ENCODE peak calls at places on chromosomes 1 and 21, in six cellular contexts. Y is tibial nerve, Z is thyroid gland, F is left ventricle myocardium inferior, S is SK-N-SH, J is H9. V is an unnamed sample.

GRCh38 chr1:156407344-156407743 is 38.3 kb downstream of the RHBG start:
- DNase-seq in Y (no peak), Z (no peak), F (no peak), S (peak; percentile 59), J (no peak), V (no peak)

GRCh38 chr21:17858764-17859163 is 39.6 kb upstream of the C21orf91 start:
- DNase-seq in Y (no peak), Z (no peak), F (no peak), S (no peak), J (no peak), V (no peak)

GRCh38 chr1:243596441-243597183 is 253.4 kb downstream of the AKT3 start:
- DNase-seq in Y (no peak), Z (no peak), F (no peak), S (no peak), J (no peak), V (no peak)

GRCh38 chr1:93435443-93435842 is 12.5 kb upstream of the FNBP1L start:
- DNase-seq in Y (no peak), Z (no peak), F (no peak), S (no peak), J (no peak), V (no peak)

GRCh38 chr1:75731881-75732280 is 7.4 kb downstream of the ACADM start:
- DNase-seq in Y (no peak), Z (no peak), F (no peak), S (no peak), J (no peak), V (no peak)

GRCh38 chr1:103525114-103525606 is 339 bp upstream of the RNPC3 start:
- DNase-seq in Y (no peak), Z (no peak), F (no peak), S (peak; percentile 58), J (peak; percentile 37), V (peak; percentile 82)

GRCh38 chr1:145961425-145962156 is 2.8 kb downstream of the ANKRD34A start:
- DNase-seq in Y (no peak), Z (peak; percentile 49), F (peak; percentile 42), S (peak; percentile 58), J (no peak), V (no peak)

GRCh38 chr1:36482724-36483388 is at the start of gene CSF3R:
- DNase-seq in Y (no peak), Z (no peak), F (peak; percentile 22), S (no peak), J (no peak), V (no peak)

GRCh38 chr21:26761174-26761915 is 83.9 kb downstream of the ADAMTS1 start:
- DNase-seq in Y (no peak), Z (no peak), F (no peak), S (no peak), J (no peak), V (no peak)

GRCh38 chr1:190416239-190416638 is 61.4 kb downstream of the BRINP3 start:
- DNase-seq in Y (no peak), Z (no peak), F (no peak), S (no peak), J (no peak), V (no peak)

GRCh38 chr1:39646232-39647081 is 7.0 kb upstream of the HEYL start:
- DNase-seq in Y (peak; percentile 65), Z (no peak), F (peak; percentile 94), S (peak; percentile 82), J (peak; percentile 77), V (peak; percentile 75)

GRCh38 chr1:209988706-209989105 is 50.7 kb downstream of the SYT14 start:
- DNase-seq in Y (no peak), Z (no peak), F (no peak), S (no peak), J (no peak), V (no peak)

GRCh38 chr1:171438441-171438840 is 46.9 kb upstream of the PRRC2C start:
- DNase-seq in Y (no peak), Z (peak; percentile 5), F (peak; percentile 46), S (no peak), J (no peak), V (peak; percentile 80)

GRCh38 chr1:85296980-85297379 is 20.5 kb upstream of the BCL10 start:
- DNase-seq in Y (no peak), Z (no peak), F (no peak), S (no peak), J (no peak), V (no peak)

GRCh38 chr1:6111571-6111970 is 65.9 kb downstream of the KCNAB2 start:
- DNase-seq in Y (no peak), Z (no peak), F (no peak), S (peak; percentile 94), J (no peak), V (no peak)

GRCh38 chr1:233904979-233905415 is 521 bp downstream of the SLC35F3 start:
- DNase-seq in Y (no peak), Z (peak; percentile 46), F (no peak), S (no peak), J (no peak), V (no peak)

GRCh38 chr1:153985984-153986761 is at the start of gene RAB13:
- DNase-seq in Y (peak; percentile 76), Z (peak; percentile 91), F (peak; percentile 86), S (peak; percentile 92), J (peak; percentile 93), V (peak; percentile 92)

GRCh38 chr1:50271968-50272578 is 151.2 kb downstream of the DMRTA2 start:
- DNase-seq in Y (no peak), Z (peak; percentile 48), F (peak; percentile 35), S (peak; percentile 65), J (peak; percentile 52), V (peak; percentile 52)

GRCh38 chr1:223211323-223211985 is 68.4 kb upstream of the TLR5 start:
- DNase-seq in Y (no peak), Z (no peak), F (no peak), S (no peak), J (no peak), V (no peak)

GRCh38 chr1:33346921-33347649 is 26.2 kb upstream of the A3GALT2 start:
- DNase-seq in Y (no peak), Z (peak; percentile 53), F (no peak), S (no peak), J (no peak), V (peak; percentile 79)

GRCh38 chr1:65167544-65167943 is 19.5 kb downstream of the AK4 start:
- DNase-seq in Y (no peak), Z (no peak), F (no peak), S (no peak), J (no peak), V (no peak)

GRCh38 chr1:181135462-181135781 is 46.9 kb downstream of the IER5 start:
- DNase-seq in Y (no peak), Z (no peak), F (no peak), S (peak; percentile 68), J (no peak), V (no peak)
- TF ChIP-seq CTCF in Y (no peak), Z (peak; percentile 6), F (peak; percentile 57), S (peak; percentile 39), J (peak; percentile 40), V (peak; percentile 40)

GRCh38 chr1:24311234-24311633 is 7.9 kb upstream of the GRHL3 start:
- DNase-seq in Y (no peak), Z (no peak), F (no peak), S (no peak), J (no peak), V (no peak)
- H3K4me1 ChIP-seq in Y (no peaks in the 10 kb centered on the region), Z (no peaks in the 10 kb centered on the region), F (no peaks in the 10 kb centered on the region), S (no peaks in the 10 kb centered on the region), J (peaks cover 17% of the 10 kb centered on the region), V (no peaks in the 10 kb centered on the region)

DNA sequence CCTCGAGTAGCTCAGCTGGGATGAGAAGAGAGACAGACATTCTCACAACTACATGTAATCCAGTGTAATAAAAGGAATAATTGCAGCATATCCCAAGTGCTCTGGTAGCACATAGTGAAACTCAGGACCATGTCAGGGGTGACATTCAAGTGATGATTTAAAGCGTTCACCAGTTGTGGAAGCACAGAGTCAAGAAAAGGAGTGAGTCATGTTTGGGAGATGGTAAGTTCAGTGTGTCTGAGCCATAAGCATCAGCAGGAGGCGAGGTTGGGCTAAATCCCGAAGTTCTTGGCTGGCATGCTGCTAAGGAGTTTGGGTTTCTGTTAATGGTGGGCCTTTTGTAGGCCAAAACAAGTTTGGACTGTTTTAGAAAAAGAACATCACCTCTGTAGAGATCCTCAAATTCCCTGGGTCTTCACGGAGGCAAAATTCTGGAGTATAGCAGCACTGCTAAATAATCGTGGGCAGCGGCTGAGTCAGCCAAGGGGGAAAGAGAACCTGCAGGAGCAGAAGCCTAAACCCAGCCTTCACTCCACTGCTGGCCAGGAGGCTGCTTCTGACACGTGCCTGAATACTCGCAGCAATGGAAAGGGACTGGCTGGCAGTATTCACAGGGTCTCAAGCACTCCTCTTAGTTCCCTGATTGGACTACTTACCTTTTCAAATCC is 7.2 kb upstream of the NHLH1 start:
- DNase-seq in Y (no peak), Z (no peak), F (no peak), S (no peak), J (no peak), V (no peak)
- TF ChIP-seq CTCF in Y (no peak), Z (no peak), F (no peak), S (no peak), J (no peak), V (no peak)

GRCh38 chr1:229167356-229167755 is 103.6 kb upstream of the RAB4A start:
- DNase-seq in Y (no peak), Z (no peak), F (no peak), S (no peak), J (no peak), V (no peak)
- H3K4me1 ChIP-seq in Y (no peaks in the 10 kb centered on the region), Z (peaks cover 16% of the 10 kb centered on the region), F (peaks cover 6% of the 10 kb centered on the region), S (no peaks in the 10 kb centered on the region), J (no peaks in the 10 kb centered on the region), V (peaks cover 11% of the 10 kb centered on the region)

DNA sequence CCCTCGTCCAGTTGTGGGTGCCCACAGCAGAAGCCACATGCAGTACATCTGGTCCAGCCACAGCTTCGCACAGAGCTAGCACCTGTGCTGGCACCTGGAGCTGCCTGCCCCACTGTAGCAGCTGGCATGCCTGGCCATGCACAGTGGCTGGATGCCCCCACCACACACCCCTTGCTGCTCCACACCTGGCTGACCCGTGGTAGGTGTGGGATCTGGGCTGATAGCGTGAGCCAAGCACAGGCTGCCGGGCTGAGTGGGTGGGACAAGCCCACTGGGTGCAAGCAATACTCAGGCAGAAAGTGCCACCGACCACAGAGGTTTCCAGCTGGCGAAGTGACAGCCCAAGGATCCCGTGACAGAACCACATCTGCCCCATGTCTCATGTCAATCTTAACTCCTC is 30.6 kb upstream of the BACE2 start:
- DNase-seq in Y (no peak), Z (no peak), F (no peak), S (no peak), J (no peak), V (no peak)
- TF ChIP-seq CTCF in Y (no peak), Z (no peak), F (no peak), S (no peak), J (no peak), V (no peak)

GRCh38 chr1:45822644-45823043 is 19.2 kb downstream of the MAST2 start:
- DNase-seq in Y (no peak), Z (no peak), F (no peak), S (no peak), J (no peak), V (no peak)
- H3K4me1 ChIP-seq in Y (no peaks in the 10 kb centered on the region), Z (no peaks in the 10 kb centered on the region), F (no peaks in the 10 kb centered on the region), S (no peaks in the 10 kb centered on the region), J (no peaks in the 10 kb centered on the region), V (no peaks in the 10 kb centered on the region)

V was measured in adrenal gland.